ENCODE peak calls at places on chromosomes 5 and 9, in nine cellular contexts. C, M, B, V, I, L, W, Y and A are unnamed samples.

GRCh38 chr9:69172895-69173294 is 1.2 kb upstream of the TJP2 start:
- DNase-seq in C (no peak), M (no peak), B (no peak), V (no peak), I (no peak), L (peak; percentile 67), W (no peak), Y (no peak), A (peak; percentile 79)

GRCh38 chr5:164422400-164422799 is 917.0 kb downstream of the MAT2B start:
- DNase-seq in C (no peak), M (peak; percentile 65), B (peak; percentile 8), V (peak; percentile 22), I (no peak), L (no peak), W (no peak), Y (no peak), A (peak; percentile 3)

GRCh38 chr5:151021771-151022170 is 1.4 kb downstream of the GPX3 start:
- DNase-seq in C (no peak), M (no peak), B (no peak), V (no peak), I (no peak), L (no peak), W (no peak), Y (no peak), A (no peak)

GRCh38 chr9:94443039-94443722 is 111.7 kb upstream of the PCAT7 start:
- DNase-seq in C (no peak), M (peak; percentile 44), B (no peak), V (no peak), I (no peak), L (no peak), W (no peak), Y (no peak), A (peak; percentile 80)

GRCh38 chr5:176889321-176890280 is 9.5 kb downstream of the HK3 start:
- DNase-seq in C (no peak), M (no peak), B (no peak), V (no peak), I (no peak), L (no peak), W (peak; percentile 9), Y (no peak), A (no peak)

GRCh38 chr5:138467711-138468132 is 2.4 kb downstream of the EGR1 start:
- DNase-seq in C (peak; percentile 18), M (no peak), B (no peak), V (no peak), I (no peak), L (no peak), W (no peak), Y (peak; percentile 27), A (no peak)

GRCh38 chr5:120098902-120099301 is 365.2 kb upstream of the PRR16 start:
- DNase-seq in C (peak; percentile 29), M (no peak), B (no peak), V (no peak), I (no peak), L (no peak), W (no peak), Y (no peak), A (no peak)

GRCh38 chr5:124873189-124873588 is 126.8 kb upstream of the ZNF608 start:
- DNase-seq in C (no peak), M (no peak), B (no peak), V (no peak), I (no peak), L (no peak), W (no peak), Y (no peak), A (no peak)

GRCh38 chr9:99237356-99237755 is 15.3 kb downstream of the SEC61B start:
- DNase-seq in C (no peak), M (no peak), B (peak; percentile 21), V (no peak), I (no peak), L (no peak), W (no peak), Y (peak; percentile 82), A (no peak)

GRCh38 chr9:99235874-99236627 is 14.0 kb downstream of the SEC61B start:
- DNase-seq in C (no peak), M (no peak), B (no peak), V (no peak), I (no peak), L (no peak), W (no peak), Y (no peak), A (no peak)

GRCh38 chr9:99235069-99235468 is 13.0 kb downstream of the SEC61B start:
- DNase-seq in C (no peak), M (no peak), B (no peak), V (no peak), I (no peak), L (no peak), W (no peak), Y (no peak), A (no peak)

GRCh38 chr9:99234618-99235017 is 12.5 kb downstream of the SEC61B start:
- DNase-seq in C (no peak), M (no peak), B (no peak), V (no peak), I (no peak), L (no peak), W (no peak), Y (no peak), A (no peak)

DNA sequence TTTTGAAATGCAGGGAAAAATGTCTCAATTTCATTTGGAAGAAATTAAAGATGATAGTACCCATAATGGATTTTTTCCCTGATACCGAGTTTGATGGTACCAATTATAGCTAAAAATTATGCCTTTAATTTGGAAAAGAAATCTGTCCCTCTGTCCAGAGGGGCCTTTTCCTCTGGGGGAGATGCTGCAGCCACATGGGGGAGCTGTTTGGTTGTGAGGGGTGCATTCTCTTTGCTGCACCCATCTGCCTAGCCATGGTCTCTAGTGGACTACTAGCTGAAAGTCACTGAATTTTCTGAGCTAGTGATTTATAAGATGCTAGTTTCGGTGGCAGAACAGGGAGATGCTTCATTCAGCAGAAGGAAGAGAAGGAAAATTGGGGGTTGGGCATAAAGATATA is 9.6 kb downstream of the SEC61B start:
- DNase-seq in C (no peak), M (peak; percentile 42), B (no peak), V (peak; percentile 9), I (no peak), L (no peak), W (peak; percentile 33), Y (no peak), A (no peak)
- H3K27me3 ChIP-seq in C (no peaks in the 10 kb centered on the region), M (no peaks in the 10 kb centered on the region), B (no peaks in the 10 kb centered on the region), V (no peaks in the 10 kb centered on the region), I (no peaks in the 10 kb centered on the region), L (no peaks in the 10 kb centered on the region), W (no peaks in the 10 kb centered on the region), Y (no peaks in the 10 kb centered on the region), A (no peaks in the 10 kb centered on the region)

GRCh38 chr9:9924369-9924768 is 688.4 kb downstream of the PTPRD start:
- DNase-seq in C (no peak), M (no peak), B (no peak), V (no peak), I (no peak), L (peak; percentile 1), W (no peak), Y (no peak), A (no peak)

GRCh38 chr9:9921771-9922170 is 691.0 kb downstream of the PTPRD start:
- DNase-seq in C (no peak), M (no peak), B (no peak), V (no peak), I (no peak), L (no peak), W (no peak), Y (no peak), A (peak; percentile 19)

GRCh38 chr9:9917400-9917799 is 695.4 kb downstream of the PTPRD start:
- DNase-seq in C (no peak), M (no peak), B (no peak), V (no peak), I (no peak), L (no peak), W (no peak), Y (no peak), A (no peak)

GRCh38 chr9:9919174-9919573 is 693.6 kb downstream of the PTPRD start:
- DNase-seq in C (no peak), M (no peak), B (no peak), V (no peak), I (no peak), L (no peak), W (no peak), Y (no peak), A (no peak)

GRCh38 chr9:9920425-9920824 is 692.4 kb downstream of the PTPRD start:
- DNase-seq in C (no peak), M (no peak), B (no peak), V (no peak), I (no peak), L (no peak), W (no peak), Y (no peak), A (no peak)
- TF ChIP-seq CTCF in C (no peak), M (no peak), B (peak; percentile 19), V (no peak), I (no peak), L (no peak), W (no peak), Y (no peak), A (no peak)

GRCh38 chr5:140043508-140043872 is 391 bp upstream of the NRG2 start:
- DNase-seq in C (no peak), M (peak; percentile 56), B (no peak), V (no peak), I (no peak), L (no peak), W (peak; percentile 34), Y (peak; percentile 20), A (no peak)

GRCh38 chr5:140044041-140044440 is 942 bp upstream of the NRG2 start:
- DNase-seq in C (no peak), M (peak; percentile 38), B (no peak), V (no peak), I (no peak), L (no peak), W (no peak), Y (no peak), A (no peak)

GRCh38 chr5:140041099-140041491 is 2.0 kb downstream of the NRG2 start:
- DNase-seq in C (no peak), M (no peak), B (no peak), V (no peak), I (no peak), L (no peak), W (no peak), Y (peak; percentile 27), A (no peak)

GRCh38 chr5:140041492-140042421 is 1.3 kb downstream of the NRG2 start:
- DNase-seq in C (no peak), M (peak; percentile 65), B (peak; percentile 16), V (no peak), I (no peak), L (no peak), W (peak; percentile 72), Y (peak; percentile 94), A (peak; percentile 43)

DNA sequence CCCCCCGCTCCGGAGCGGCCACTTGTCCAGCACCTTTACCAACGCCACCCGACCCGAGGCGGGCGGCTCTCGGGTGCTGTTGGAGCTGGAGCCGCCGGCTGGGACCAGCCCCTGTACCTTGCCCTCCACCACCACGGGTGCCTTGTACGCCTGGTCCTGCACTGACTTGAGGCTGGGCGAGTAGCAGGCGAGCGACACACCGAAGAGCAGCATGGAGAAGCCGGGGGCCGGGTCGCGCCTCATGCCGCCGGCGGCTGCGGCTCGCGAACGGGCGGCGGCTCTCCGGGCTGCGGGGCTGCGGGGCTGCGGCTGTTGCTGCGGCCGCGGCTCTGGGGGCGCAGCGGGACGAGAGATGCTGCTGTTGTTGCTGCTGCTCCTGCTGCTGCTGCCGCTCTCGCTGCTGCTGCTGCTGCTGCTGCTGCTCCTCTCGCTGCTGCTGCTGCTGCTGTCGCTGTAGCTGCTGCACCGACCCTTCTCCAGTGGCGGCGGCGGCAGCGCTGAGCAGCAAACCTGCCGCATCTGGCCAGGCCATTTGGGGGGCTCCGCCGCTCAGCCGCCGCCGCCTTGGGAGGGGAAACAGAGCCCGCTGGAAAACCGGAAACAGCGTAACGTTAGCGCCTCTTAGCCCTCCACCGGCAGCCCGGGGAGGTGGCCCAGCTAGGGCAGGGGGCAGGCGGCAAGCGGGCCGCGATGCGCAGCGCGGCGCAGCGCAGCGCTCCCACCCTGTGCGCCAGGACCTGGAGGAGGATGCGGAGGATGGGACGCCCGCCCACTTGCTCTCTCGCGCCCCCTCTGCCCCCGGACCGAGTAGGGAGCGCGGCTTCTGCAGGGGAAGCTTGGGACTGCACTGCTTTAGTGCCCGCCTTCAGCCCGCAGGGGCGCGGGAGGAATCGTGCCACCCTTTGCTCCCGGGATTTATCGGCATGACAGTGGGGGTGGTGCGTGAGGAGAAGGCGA is at the start of gene NRG2:
- DNase-seq in C (no peak), M (peak; percentile 86), B (peak; percentile 17), V (peak; percentile 49), I (peak; percentile 40), L (no peak), W (peak; percentile 79), Y (peak; percentile 69), A (no peak)
- H3K27me3 ChIP-seq in C (peaks cover 35% of the 10 kb centered on the region), M (no peaks in the 10 kb centered on the region), B (peaks cover 9% of the 10 kb centered on the region), V (peaks cover 10% of the 10 kb centered on the region), I (peaks cover 71% of the 10 kb centered on the region), L (peaks cover 78% of the 10 kb centered on the region), W (no peaks in the 10 kb centered on the region), Y (no peaks in the 10 kb centered on the region), A (peaks cover 6% of the 10 kb centered on the region)

GRCh38 chr5:136015966-136016365 is 12.8 kb upstream of the TGFBI start:
- DNase-seq in C (no peak), M (no peak), B (no peak), V (no peak), I (no peak), L (no peak), W (no peak), Y (no peak), A (no peak)

GRCh38 chr5:136020001-136020382 is 8.8 kb upstream of the TGFBI start:
- DNase-seq in C (no peak), M (no peak), B (no peak), V (no peak), I (no peak), L (no peak), W (no peak), Y (no peak), A (no peak)

GRCh38 chr5:136018814-136019777 is 9.7 kb upstream of the TGFBI start:
- DNase-seq in C (peak; percentile 97), M (no peak), B (peak; percentile 96), V (peak; percentile 37), I (no peak), L (peak; percentile 75), W (peak; percentile 54), Y (no peak), A (peak; percentile 56)

GRCh38 chr5:136014976-136015375 is 13.8 kb upstream of the TGFBI start:
- DNase-seq in C (no peak), M (no peak), B (no peak), V (no peak), I (no peak), L (no peak), W (no peak), Y (no peak), A (no peak)

GRCh38 chr5:136016945-136017530 is 11.8 kb upstream of the TGFBI start:
- DNase-seq in C (no peak), M (no peak), B (peak; percentile 98), V (no peak), I (no peak), L (peak; percentile 93), W (no peak), Y (no peak), A (peak; percentile 94)
- TF ChIP-seq CTCF in C (no peak), M (no peak), B (no peak), V (no peak), I (no peak), L (peak; percentile 34), W (no peak), Y (no peak), A (no peak)